ENCODE peak calls at places on chromosomes 16 and 17, in ten cellular contexts. S, R, N, T, I, U, W, G, A and E are unnamed samples.
A peak's percentile ranks its signal among the peaks of the same experiment; 100 is the strongest.

GRCh38 chr17:21304091-21304490 is 19.6 kb downstream of the MAP2K3 start:
- DNase-seq in S (peak; percentile 68), R (no peak), N (no peak), T (no peak), I (no peak), U (no peak), W (no peak), G (peak; percentile 58), A (no peak), E (no peak)

GRCh38 chr17:30244853-30245385 is 9.4 kb upstream of the SLC6A4 start:
- DNase-seq in S (no peak), R (no peak), N (no peak), T (peak; percentile 93), I (no peak), U (no peak), W (no peak), G (no peak), A (no peak), E (no peak)

GRCh38 chr17:76532072-76532651 is 5.3 kb downstream of the CYGB start:
- DNase-seq in S (peak; percentile 34), R (no peak), N (no peak), T (peak; percentile 20), I (no peak), U (no peak), W (no peak), G (no peak), A (no peak), E (no peak)

GRCh38 chr16:72894291-72895151 is 153.4 kb downstream of the ZFHX3 start:
- DNase-seq in S (no peak), R (no peak), N (no peak), T (peak; percentile 62), I (peak; percentile 15), U (no peak), W (no peak), G (no peak), A (no peak), E (no peak)

GRCh38 chr17:49552070-49552751 is 23.5 kb upstream of the NXPH3 start:
- DNase-seq in S (no peak), R (no peak), N (no peak), T (no peak), I (no peak), U (no peak), W (no peak), G (no peak), A (no peak), E (no peak)

GRCh38 chr16:76226011-76226410 is 51.2 kb upstream of the CNTNAP4 start:
- DNase-seq in S (no peak), R (no peak), N (no peak), T (no peak), I (no peak), U (no peak), W (no peak), G (no peak), A (no peak), E (no peak)

GRCh38 chr17:322006-322780 is 30.4 kb downstream of the RPH3AL start:
- DNase-seq in S (no peak), R (no peak), N (no peak), T (no peak), I (no peak), U (no peak), W (no peak), G (peak; percentile 58), A (no peak), E (no peak)

GRCh38 chr17:4515501-4515900 is 16.8 kb downstream of the SPNS2 start:
- DNase-seq in S (no peak), R (no peak), N (no peak), T (no peak), I (no peak), U (no peak), W (no peak), G (no peak), A (no peak), E (no peak)

GRCh38 chr16:10579965-10580918 is at the start of gene EMP2:
- DNase-seq in S (peak; percentile 95), R (no peak), N (no peak), T (peak; percentile 79), I (peak; percentile 16), U (peak; percentile 81), W (peak; percentile 14), G (peak; percentile 90), A (no peak), E (no peak)

GRCh38 chr16:89845417-89845816 is 17.1 kb downstream of the SPIRE2 start:
- DNase-seq in S (no peak), R (no peak), N (no peak), T (no peak), I (no peak), U (no peak), W (no peak), G (no peak), A (peak; percentile 32), E (no peak)

GRCh38 chr16:87702325-87702811 is 63.4 kb downstream of the KLHDC4 start:
- DNase-seq in S (no peak), R (no peak), N (no peak), T (peak; percentile 33), I (no peak), U (no peak), W (peak; percentile 64), G (no peak), A (peak; percentile 63), E (no peak)

GRCh38 chr17:40778466-40778865 is 3.9 kb downstream of the KRT27 start:
- DNase-seq in S (no peak), R (no peak), N (no peak), T (no peak), I (no peak), U (peak; percentile 38), W (no peak), G (no peak), A (no peak), E (no peak)

GRCh38 chr16:55257971-55258613 is 65.9 kb upstream of the IRX6 start:
- DNase-seq in S (peak; percentile 82), R (no peak), N (peak; percentile 75), T (peak; percentile 29), I (no peak), U (peak; percentile 72), W (peak; percentile 13), G (no peak), A (peak; percentile 52), E (no peak)

GRCh38 chr16:27285676-27286196 is 17.2 kb upstream of the NSMCE1 start:
- DNase-seq in S (no peak), R (no peak), N (peak; percentile 46), T (no peak), I (no peak), U (no peak), W (no peak), G (peak; percentile 59), A (no peak), E (no peak)

GRCh38 chr16:75532791-75533190 is 3.1 kb downstream of the CHST5 start:
- DNase-seq in S (no peak), R (no peak), N (no peak), T (no peak), I (no peak), U (no peak), W (no peak), G (no peak), A (no peak), E (no peak)

GRCh38 chr16:84648595-84649510 is 542 bp downstream of the KLHL36 start:
- DNase-seq in S (peak; percentile 77), R (peak; percentile 6), N (peak; percentile 30), T (peak; percentile 15), I (peak; percentile 39), U (peak; percentile 45), W (peak; percentile 42), G (no peak), A (peak; percentile 54), E (no peak)

GRCh38 chr16:89041571-89042481 is 51.8 kb upstream of the ACSF3 start:
- DNase-seq in S (peak; percentile 45), R (no peak), N (no peak), T (no peak), I (no peak), U (no peak), W (no peak), G (no peak), A (no peak), E (no peak)

GRCh38 chr16:57485916-57486857 is at the start of gene DOK4:
- DNase-seq in S (peak; percentile 95), R (peak; percentile 30), N (peak; percentile 68), T (peak; percentile 79), I (peak; percentile 63), U (peak; percentile 81), W (peak; percentile 68), G (peak; percentile 91), A (peak; percentile 88), E (peak; percentile 2)

GRCh38 chr16:27920391-27920891 is 143.1 kb downstream of the GSG1L start:
- DNase-seq in S (no peak), R (no peak), N (peak; percentile 18), T (no peak), I (peak; percentile 21), U (no peak), W (no peak), G (no peak), A (no peak), E (no peak)

GRCh38 chr17:77526728-77527355 is 386.1 kb downstream of the SEC14L1 start:
- DNase-seq in S (no peak), R (no peak), N (no peak), T (no peak), I (peak; percentile 42), U (no peak), W (no peak), G (peak; percentile 7), A (no peak), E (no peak)

GRCh38 chr17:81345211-81346089 is 49.8 kb upstream of the BAHCC1 start:
- DNase-seq in S (peak; percentile 97), R (no peak), N (peak; percentile 80), T (peak; percentile 92), I (peak; percentile 64), U (peak; percentile 87), W (peak; percentile 59), G (peak; percentile 91), A (peak; percentile 68), E (no peak)

GRCh38 chr16:64365448-64365858 is 756.4 kb downstream of the CDH11 start:
- DNase-seq in S (no peak), R (no peak), N (no peak), T (peak; percentile 54), I (no peak), U (no peak), W (no peak), G (no peak), A (no peak), E (no peak)

GRCh38 chr16:47311738-47312505 is 148.9 kb downstream of the ITFG1 start:
- DNase-seq in S (no peak), R (no peak), N (no peak), T (peak; percentile 18), I (no peak), U (no peak), W (no peak), G (no peak), A (no peak), E (no peak)

GRCh38 chr17:51154176-51154575 is 817 bp downstream of the NME1 start:
- DNase-seq in S (no peak), R (no peak), N (no peak), T (peak; percentile 41), I (no peak), U (no peak), W (no peak), G (no peak), A (no peak), E (no peak)

GRCh38 chr17:3919123-3919624 is 2.9 kb upstream of the P2RX1 start:
- DNase-seq in S (peak; percentile 90), R (no peak), N (no peak), T (no peak), I (no peak), U (no peak), W (no peak), G (no peak), A (no peak), E (no peak)

GRCh38 chr17:30950669-30951399 is 20.0 kb upstream of the RNF135 start:
- DNase-seq in S (peak; percentile 82), R (no peak), N (peak; percentile 58), T (peak; percentile 92), I (no peak), U (peak; percentile 65), W (no peak), G (peak; percentile 73), A (no peak), E (no peak)

GRCh38 chr16:82043680-82044584 is 8.9 kb downstream of the HSD17B2 start:
- DNase-seq in S (no peak), R (no peak), N (no peak), T (peak; percentile 88), I (no peak), U (no peak), W (no peak), G (no peak), A (no peak), E (no peak)

GRCh38 chr17:67052720-67053437 is 8.5 kb downstream of the CACNG1 start:
- DNase-seq in S (no peak), R (no peak), N (no peak), T (no peak), I (no peak), U (no peak), W (no peak), G (no peak), A (no peak), E (no peak)